ENCODE peak calls at places on chromosomes 1 and 21, in ten cellular contexts. One of them, this sample, is unnamed.

GRCh38 chr1:111864862-111865261 is 109.2 kb downstream of the DDX20 start:
- DNase-seq in fibroblast of lung: no peak
- DNase-seq in stimulated activated CD4-positive, alpha-beta T cell treated with anti-CD3 and anti-CD28 coated beads, TNF-alpha, amount 100 ng/mL, for 24 hours: no peak
- DNase-seq in thoracic aorta: no peak
- DNase-seq in Peyer's patch: no peak
- DNase-seq in brain microvascular endothelial cell: peak; percentile 2
- DNase-seq in ACHN: peak; percentile 2
- DNase-seq in G401: no peak
- DNase-seq in activated naive CD4-positive, alpha-beta T cell: no peak
- DNase-seq in activated CD4-positive, alpha-beta memory T cell treated with anti-CD3 and anti-CD28 coated beads, Interleukin-2, amount 10 ng/mL, durations not matched to agents 7 days and 5 days: no peak
- DNase-seq in this sample: no peak

GRCh38 chr1:65527672-65528071 is 107.2 kb downstream of the LEPR start:
- DNase-seq in fibroblast of lung: no peak
- DNase-seq in stimulated activated CD4-positive, alpha-beta T cell treated with anti-CD3 and anti-CD28 coated beads, TNF-alpha, amount 100 ng/mL, for 24 hours: no peak
- DNase-seq in thoracic aorta: no peak
- DNase-seq in Peyer's patch: no peak
- DNase-seq in brain microvascular endothelial cell: no peak
- DNase-seq in ACHN: no peak
- DNase-seq in G401: no peak
- DNase-seq in activated naive CD4-positive, alpha-beta T cell: no peak
- DNase-seq in activated CD4-positive, alpha-beta memory T cell treated with anti-CD3 and anti-CD28 coated beads, Interleukin-2, amount 10 ng/mL, durations not matched to agents 7 days and 5 days: no peak
- DNase-seq in this sample: no peak

GRCh38 chr1:100009458-100009857 is 39.7 kb downstream of the SLC35A3 start:
- DNase-seq in fibroblast of lung: peak; percentile 22
- DNase-seq in stimulated activated CD4-positive, alpha-beta T cell treated with anti-CD3 and anti-CD28 coated beads, TNF-alpha, amount 100 ng/mL, for 24 hours: no peak
- DNase-seq in thoracic aorta: no peak
- DNase-seq in Peyer's patch: no peak
- DNase-seq in brain microvascular endothelial cell: peak; percentile 49
- DNase-seq in ACHN: peak; percentile 4
- DNase-seq in G401: no peak
- DNase-seq in activated naive CD4-positive, alpha-beta T cell: no peak
- DNase-seq in activated CD4-positive, alpha-beta memory T cell treated with anti-CD3 and anti-CD28 coated beads, Interleukin-2, amount 10 ng/mL, durations not matched to agents 7 days and 5 days: no peak
- DNase-seq in this sample: no peak

GRCh38 chr1:234901491-234902049 is 227.1 kb downstream of the TOMM20 start:
- DNase-seq in fibroblast of lung: no peak
- DNase-seq in stimulated activated CD4-positive, alpha-beta T cell treated with anti-CD3 and anti-CD28 coated beads, TNF-alpha, amount 100 ng/mL, for 24 hours: no peak
- DNase-seq in thoracic aorta: no peak
- DNase-seq in Peyer's patch: no peak
- DNase-seq in brain microvascular endothelial cell: no peak
- DNase-seq in ACHN: no peak
- DNase-seq in G401: no peak
- DNase-seq in activated naive CD4-positive, alpha-beta T cell: no peak
- DNase-seq in activated CD4-positive, alpha-beta memory T cell treated with anti-CD3 and anti-CD28 coated beads, Interleukin-2, amount 10 ng/mL, durations not matched to agents 7 days and 5 days: no peak
- DNase-seq in this sample: no peak

GRCh38 chr1:246306415-246307037 is 200.6 kb downstream of the SMYD3 start:
- DNase-seq in fibroblast of lung: peak; percentile 6
- DNase-seq in stimulated activated CD4-positive, alpha-beta T cell treated with anti-CD3 and anti-CD28 coated beads, TNF-alpha, amount 100 ng/mL, for 24 hours: no peak
- DNase-seq in thoracic aorta: no peak
- DNase-seq in Peyer's patch: no peak
- DNase-seq in brain microvascular endothelial cell: no peak
- DNase-seq in ACHN: no peak
- DNase-seq in G401: no peak
- DNase-seq in activated naive CD4-positive, alpha-beta T cell: no peak
- DNase-seq in activated CD4-positive, alpha-beta memory T cell treated with anti-CD3 and anti-CD28 coated beads, Interleukin-2, amount 10 ng/mL, durations not matched to agents 7 days and 5 days: no peak
- DNase-seq in this sample: no peak

GRCh38 chr1:231040019-231040799 is at the start of gene FAM89A:
- DNase-seq in fibroblast of lung: no peak
- DNase-seq in stimulated activated CD4-positive, alpha-beta T cell treated with anti-CD3 and anti-CD28 coated beads, TNF-alpha, amount 100 ng/mL, for 24 hours: peak; percentile 71
- DNase-seq in thoracic aorta: no peak
- DNase-seq in Peyer's patch: peak; percentile 86
- DNase-seq in brain microvascular endothelial cell: no peak
- DNase-seq in ACHN: peak; percentile 49
- DNase-seq in G401: no peak
- DNase-seq in activated naive CD4-positive, alpha-beta T cell: peak; percentile 58
- DNase-seq in activated CD4-positive, alpha-beta memory T cell treated with anti-CD3 and anti-CD28 coated beads, Interleukin-2, amount 10 ng/mL, durations not matched to agents 7 days and 5 days: peak; percentile 75
- DNase-seq in this sample: peak; percentile 63

GRCh38 chr1:89536555-89537393 is 12.1 kb downstream of the LRRC8B start:
- DNase-seq in fibroblast of lung: no peak
- DNase-seq in stimulated activated CD4-positive, alpha-beta T cell treated with anti-CD3 and anti-CD28 coated beads, TNF-alpha, amount 100 ng/mL, for 24 hours: no peak
- DNase-seq in thoracic aorta: no peak
- DNase-seq in Peyer's patch: no peak
- DNase-seq in brain microvascular endothelial cell: no peak
- DNase-seq in ACHN: no peak
- DNase-seq in G401: no peak
- DNase-seq in activated naive CD4-positive, alpha-beta T cell: no peak
- DNase-seq in activated CD4-positive, alpha-beta memory T cell treated with anti-CD3 and anti-CD28 coated beads, Interleukin-2, amount 10 ng/mL, durations not matched to agents 7 days and 5 days: no peak
- DNase-seq in this sample: no peak

GRCh38 chr21:42460391-42461184 is 35.4 kb downstream of the RSPH1 start:
- DNase-seq in fibroblast of lung: no peak
- DNase-seq in stimulated activated CD4-positive, alpha-beta T cell treated with anti-CD3 and anti-CD28 coated beads, TNF-alpha, amount 100 ng/mL, for 24 hours: peak; percentile 27
- DNase-seq in thoracic aorta: no peak
- DNase-seq in Peyer's patch: peak; percentile 80
- DNase-seq in brain microvascular endothelial cell: no peak
- DNase-seq in ACHN: no peak
- DNase-seq in G401: no peak
- DNase-seq in activated naive CD4-positive, alpha-beta T cell: no peak
- DNase-seq in activated CD4-positive, alpha-beta memory T cell treated with anti-CD3 and anti-CD28 coated beads, Interleukin-2, amount 10 ng/mL, durations not matched to agents 7 days and 5 days: no peak
- DNase-seq in this sample: no peak

GRCh38 chr1:224377676-224378006 is 21.0 kb downstream of the CNIH4 start:
- DNase-seq in fibroblast of lung: peak; percentile 71
- DNase-seq in stimulated activated CD4-positive, alpha-beta T cell treated with anti-CD3 and anti-CD28 coated beads, TNF-alpha, amount 100 ng/mL, for 24 hours: peak; percentile 32
- DNase-seq in thoracic aorta: no peak
- DNase-seq in Peyer's patch: no peak
- DNase-seq in brain microvascular endothelial cell: peak; percentile 38
- DNase-seq in ACHN: peak; percentile 18
- DNase-seq in G401: no peak
- DNase-seq in activated naive CD4-positive, alpha-beta T cell: no peak
- DNase-seq in activated CD4-positive, alpha-beta memory T cell treated with anti-CD3 and anti-CD28 coated beads, Interleukin-2, amount 10 ng/mL, durations not matched to agents 7 days and 5 days: peak; percentile 49
- DNase-seq in this sample: no peak

GRCh38 chr1:221283532-221283931 is 404.3 kb downstream of the HLX start:
- DNase-seq in fibroblast of lung: no peak
- DNase-seq in stimulated activated CD4-positive, alpha-beta T cell treated with anti-CD3 and anti-CD28 coated beads, TNF-alpha, amount 100 ng/mL, for 24 hours: no peak
- DNase-seq in thoracic aorta: no peak
- DNase-seq in Peyer's patch: no peak
- DNase-seq in brain microvascular endothelial cell: no peak
- DNase-seq in ACHN: no peak
- DNase-seq in G401: no peak
- DNase-seq in activated naive CD4-positive, alpha-beta T cell: no peak
- DNase-seq in activated CD4-positive, alpha-beta memory T cell treated with anti-CD3 and anti-CD28 coated beads, Interleukin-2, amount 10 ng/mL, durations not matched to agents 7 days and 5 days: no peak
- DNase-seq in this sample: no peak